ENCODE peak calls at places on chromosome 2, in six cellular contexts. C, A, K, X, O and F are unnamed samples.

GRCh38 chr2:212494413-212495020 is 44.1 kb downstream of the ERBB4 start:
- DNase-seq in C (no peak), A (no peak), K (no peak), X (no peak), O (no peak), F (no peak)

GRCh38 chr2:112459372-112459771 is 22.6 kb upstream of the TTL start:
- DNase-seq in C (no peak), A (no peak), K (no peak), X (no peak), O (no peak), F (no peak)

GRCh38 chr2:101558740-101559508 is 84.0 kb upstream of the RFX8 start:
- DNase-seq in C (no peak), A (no peak), K (no peak), X (no peak), O (no peak), F (no peak)

GRCh38 chr2:230898016-230898415 is 27.0 kb downstream of the GPR55 start:
- DNase-seq in C (peak; percentile 32), A (no peak), K (peak; percentile 25), X (no peak), O (no peak), F (no peak)

GRCh38 chr2:186068154-186068826 is 329.7 kb downstream of the FSIP2 start:
- DNase-seq in C (no peak), A (no peak), K (no peak), X (no peak), O (no peak), F (peak; percentile 30)

GRCh38 chr2:120763516-120763915 is 27.8 kb downstream of the GLI2 start:
- DNase-seq in C (peak; percentile 71), A (no peak), K (peak; percentile 63), X (no peak), O (peak; percentile 42), F (no peak)

GRCh38 chr2:237998530-237998929 is 31.7 kb downstream of the UBE2F start:
- DNase-seq in C (no peak), A (no peak), K (no peak), X (no peak), O (no peak), F (no peak)

GRCh38 chr2:68645523-68645922 is 2.1 kb downstream of the PROKR1 start:
- DNase-seq in C (no peak), A (no peak), K (no peak), X (no peak), O (no peak), F (no peak)

GRCh38 chr2:218882866-218883366 is 2.3 kb downstream of the WNT10A start:
- DNase-seq in C (no peak), A (no peak), K (no peak), X (no peak), O (no peak), F (no peak)

GRCh38 chr2:190840572-190841172 is 39.9 kb upstream of the GLS start:
- DNase-seq in C (no peak), A (no peak), K (no peak), X (no peak), O (no peak), F (no peak)

GRCh38 chr2:7394195-7394594 is 477.0 kb downstream of the RNF144A start:
- DNase-seq in C (no peak), A (no peak), K (no peak), X (no peak), O (no peak), F (no peak)

GRCh38 chr2:35228584-35228983 is 1127.0 kb upstream of the CRIM1 start:
- DNase-seq in C (no peak), A (no peak), K (no peak), X (no peak), O (no peak), F (no peak)

GRCh38 chr2:197707316-197708213 is 2.4 kb downstream of the MARS2 start:
- DNase-seq in C (no peak), A (peak; percentile 40), K (no peak), X (no peak), O (no peak), F (no peak)

GRCh38 chr2:120641366-120641771 is 94.3 kb upstream of the GLI2 start:
- DNase-seq in C (no peak), A (no peak), K (peak; percentile 4), X (no peak), O (no peak), F (no peak)

GRCh38 chr2:195674491-195675226 is 17.6 kb downstream of the SLC39A10 start:
- DNase-seq in C (no peak), A (no peak), K (no peak), X (no peak), O (no peak), F (no peak)

GRCh38 chr2:3229221-3229620 is 148.4 kb downstream of the EIPR1 start:
- DNase-seq in C (no peak), A (no peak), K (no peak), X (no peak), O (no peak), F (no peak)

GRCh38 chr2:237309416-237309815 is 104.5 kb downstream of the COL6A3 start:
- DNase-seq in C (no peak), A (no peak), K (no peak), X (no peak), O (no peak), F (no peak)

GRCh38 chr2:220224711-220225519 is 597.5 kb downstream of the SLC4A3 start:
- DNase-seq in C (no peak), A (no peak), K (no peak), X (no peak), O (no peak), F (no peak)

GRCh38 chr2:95234806-95235205 is 27.5 kb downstream of the ZNF892 start:
- DNase-seq in C (no peak), A (no peak), K (no peak), X (no peak), O (no peak), F (no peak)

GRCh38 chr2:79393806-79394484 is 118.9 kb upstream of the CTNNA2 start:
- DNase-seq in C (no peak), A (no peak), K (no peak), X (no peak), O (no peak), F (no peak)

GRCh38 chr2:10584843-10585475 is 104.8 kb downstream of the NOL10 start:
- DNase-seq in C (no peak), A (no peak), K (no peak), X (no peak), O (no peak), F (no peak)

GRCh38 chr2:60885683-60886082 is 4.3 kb downstream of the REL start:
- DNase-seq in C (no peak), A (peak; percentile 42), K (no peak), X (no peak), O (no peak), F (no peak)

GRCh38 chr2:9258953-9259399 is 52.4 kb downstream of the ASAP2 start:
- DNase-seq in C (no peak), A (no peak), K (peak; percentile 75), X (no peak), O (no peak), F (peak; percentile 74)

GRCh38 chr2:198901894-198902293 is 555.8 kb downstream of the SATB2 start:
- DNase-seq in C (no peak), A (no peak), K (no peak), X (no peak), O (no peak), F (no peak)

GRCh38 chr2:47907097-47907781 is 941 bp upstream of the FBXO11 start:
- DNase-seq in C (no peak), A (peak; percentile 50), K (no peak), X (peak; percentile 10), O (peak; percentile 55), F (no peak)

DNA sequence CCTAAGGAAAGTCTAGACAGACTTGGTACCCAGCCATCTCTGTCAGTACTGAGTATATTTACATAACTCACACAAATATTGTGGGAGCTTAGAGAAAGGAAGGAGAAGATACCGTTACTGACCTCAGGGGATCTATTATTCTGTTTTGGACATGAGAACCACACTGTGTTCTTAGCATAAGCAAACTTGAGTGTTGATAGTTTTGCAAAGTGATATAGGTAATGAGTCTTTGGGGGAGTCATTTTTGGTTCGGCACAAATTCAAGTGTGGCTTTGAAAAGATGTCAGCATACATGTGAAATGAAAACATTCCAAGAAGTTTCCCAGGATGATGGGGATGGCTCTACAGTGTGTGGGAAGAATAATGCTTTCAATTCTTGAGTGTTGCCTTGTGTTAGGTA is 24.1 kb downstream of the SMARCAL1 start:
- DNase-seq in C (no peak), A (no peak), K (no peak), X (no peak), O (no peak), F (no peak)
- H3K36me3 ChIP-seq in C (peaks cover 83% of the 10 kb centered on the region), A (peaks cover 57% of the 10 kb centered on the region), K (peaks cover 46% of the 10 kb centered on the region), X (peaks cover 52% of the 10 kb centered on the region), O (peaks cover 87% of the 10 kb centered on the region), F (peaks cover 92% of the 10 kb centered on the region)

GRCh38 chr2:37219046-37219445 is 12.3 kb downstream of the CEBPZ start:
- DNase-seq in C (no peak), A (no peak), K (no peak), X (no peak), O (no peak), F (no peak)

GRCh38 chr2:37228788-37229187 is 2.6 kb downstream of the CEBPZ start:
- DNase-seq in C (no peak), A (no peak), K (no peak), X (no peak), O (no peak), F (no peak)

GRCh38 chr2:37223131-37223530 is 8.3 kb downstream of the CEBPZ start:
- DNase-seq in C (no peak), A (no peak), K (no peak), X (no peak), O (no peak), F (no peak)

GRCh38 chr2:37226863-37227262 is 4.5 kb downstream of the CEBPZ start:
- DNase-seq in C (no peak), A (no peak), K (no peak), X (no peak), O (no peak), F (no peak)

GRCh38 chr2:37224063-37224462 is 7.3 kb downstream of the CEBPZ start:
- DNase-seq in C (no peak), A (no peak), K (no peak), X (no peak), O (no peak), F (no peak)
- H3K36me3 ChIP-seq in C (peaks cover 53% of the 10 kb centered on the region), A (peaks cover 87% of the 10 kb centered on the region), K (peaks cover 24% of the 10 kb centered on the region), X (peaks cover 31% of the 10 kb centered on the region), O (peaks cover 74% of the 10 kb centered on the region), F (peaks cover 67% of the 10 kb centered on the region)

GRCh38 chr2:240717681-240718581 is 26.3 kb downstream of the AQP12A start:
- DNase-seq in C (no peak), A (no peak), K (no peak), X (no peak), O (no peak), F (no peak)

GRCh38 chr2:240716130-240716798 is 24.6 kb downstream of the AQP12A start:
- DNase-seq in C (no peak), A (no peak), K (no peak), X (no peak), O (no peak), F (no peak)

GRCh38 chr2:240718896-240719490 is 27.3 kb downstream of the AQP12A start:
- DNase-seq in C (no peak), A (no peak), K (no peak), X (no peak), O (no peak), F (no peak)

GRCh38 chr2:240714747-240715725 is 23.4 kb downstream of the AQP12A start:
- DNase-seq in C (no peak), A (no peak), K (no peak), X (no peak), O (no peak), F (no peak)

GRCh38 chr2:240717181-240717641 is 25.5 kb downstream of the AQP12A start:
- DNase-seq in C (no peak), A (no peak), K (no peak), X (no peak), O (no peak), F (no peak)
- H3K36me3 ChIP-seq in C (no peaks in the 10 kb centered on the region), A (no peaks in the 10 kb centered on the region), K (no peaks in the 10 kb centered on the region), X (no peaks in the 10 kb centered on the region), O (no peaks in the 10 kb centered on the region), F (no peaks in the 10 kb centered on the region)

GRCh38 chr2:162215162-162215561 is 28.1 kb downstream of the FAP start:
- DNase-seq in C (no peak), A (no peak), K (no peak), X (no peak), O (no peak), F (no peak)
- H3K36me3 ChIP-seq in C (peaks cover 6% of the 10 kb centered on the region), A (no peaks in the 10 kb centered on the region), K (no peaks in the 10 kb centered on the region), X (no peaks in the 10 kb centered on the region), O (no peaks in the 10 kb centered on the region), F (no peaks in the 10 kb centered on the region)